ENCODE peak calls at places on chromosomes 12 and 14, in nine cellular contexts. O, C, L, A, G, Q, B, M and U are unnamed samples.

GRCh38 chr12:100138048-100138907 is 4.4 kb downstream of the BLTP3B start:
- DNase-seq in O (no peak), C (no peak), L (no peak), A (no peak), G (peak; percentile 29), Q (peak; percentile 74), B (no peak), M (no peak), U (no peak)

GRCh38 chr12:107320929-107321618 is 227.7 kb upstream of the CRY1 start:
- DNase-seq in O (peak; percentile 90), C (no peak), L (peak; percentile 6), A (no peak), G (no peak), Q (no peak), B (peak; percentile 85), M (peak; percentile 64), U (peak; percentile 53)

GRCh38 chr14:58864751-58865519 is 227.2 kb downstream of the DACT1 start:
- DNase-seq in O (no peak), C (peak; percentile 60), L (no peak), A (no peak), G (peak; percentile 86), Q (no peak), B (no peak), M (no peak), U (peak; percentile 45)

GRCh38 chr12:48276621-48277020 is 73.5 kb upstream of the OR10AD1 start:
- DNase-seq in O (no peak), C (no peak), L (no peak), A (no peak), G (no peak), Q (no peak), B (no peak), M (no peak), U (no peak)

GRCh38 chr12:54222609-54223008 is 33.8 kb upstream of the SMUG1 start:
- DNase-seq in O (no peak), C (peak; percentile 90), L (no peak), A (no peak), G (peak; percentile 98), Q (no peak), B (no peak), M (no peak), U (no peak)

GRCh38 chr14:102928412-102929348 is 6.2 kb downstream of the AMN start:
- DNase-seq in O (peak; percentile 82), C (no peak), L (no peak), A (peak; percentile 66), G (no peak), Q (no peak), B (peak; percentile 89), M (peak; percentile 89), U (peak; percentile 93)

GRCh38 chr12:50057896-50058670 is 687 bp downstream of the ASIC1 start:
- DNase-seq in O (peak; percentile 39), C (no peak), L (no peak), A (no peak), G (no peak), Q (peak; percentile 14), B (no peak), M (no peak), U (no peak)

GRCh38 chr14:85517113-85517688 is 12.7 kb upstream of the FLRT2 start:
- DNase-seq in O (no peak), C (no peak), L (no peak), A (no peak), G (no peak), Q (no peak), B (no peak), M (no peak), U (no peak)

GRCh38 chr12:64318605-64319004 is 72.0 kb downstream of the C12orf56 start:
- DNase-seq in O (no peak), C (no peak), L (no peak), A (peak; percentile 8), G (peak; percentile 44), Q (peak; percentile 4), B (no peak), M (peak; percentile 5), U (peak; percentile 5)

GRCh38 chr12:123601602-123602489 is at the start of gene DDX55:
- DNase-seq in O (peak; percentile 91), C (peak; percentile 47), L (peak; percentile 87), A (peak; percentile 85), G (peak; percentile 79), Q (peak; percentile 88), B (peak; percentile 94), M (peak; percentile 85), U (peak; percentile 92)

GRCh38 chr12:3299929-3300832 is 190.8 kb upstream of the PRMT8 start:
- DNase-seq in O (peak; percentile 89), C (peak; percentile 76), L (peak; percentile 64), A (peak; percentile 78), G (peak; percentile 98), Q (peak; percentile 92), B (peak; percentile 90), M (peak; percentile 89), U (peak; percentile 94)